ENCODE peak calls at places on chromosome 15, in five cellular contexts. B is T-helper 9 cell, V is occipital lobe, M is fibroblast of lung, W is fibroblast of the aortic adventitia. K is an unnamed sample.

GRCh38 chr15:73367624-73368300 is 996 bp downstream of the HCN4 start:
- DNase-seq in B (no peak), M (no peak), V (no peak), W (no peak), K (no peak)

GRCh38 chr15:88023956-88024355 is 232.6 kb downstream of the NTRK3 start:
- DNase-seq in B (no peak), W (no peak), V (no peak), M (peak; percentile 7), K (peak; percentile 11)

GRCh38 chr15:76903251-76903681 is 1.9 kb downstream of the SCAPER start:
- DNase-seq in W (peak; percentile 40), B (no peak), V (no peak), M (peak; percentile 59), K (peak; percentile 20)

GRCh38 chr15:99564221-99565030 is 1.4 kb upstream of the MEF2A start:
- DNase-seq in M (peak; percentile 78), W (peak; percentile 61), B (no peak), V (peak; percentile 42), K (peak; percentile 47)

GRCh38 chr15:38991126-38991525 is 426.5 kb upstream of the RASGRP1 start:
- DNase-seq in W (peak; percentile 84), V (no peak), B (no peak), M (peak; percentile 55), K (no peak)

GRCh38 chr15:38864827-38865604 is 300.4 kb upstream of the RASGRP1 start:
- DNase-seq in M (peak; percentile 78), W (peak; percentile 99), B (no peak), V (no peak), K (no peak)

GRCh38 chr15:81481326-81481725 is 107.3 kb upstream of the TMC3 start:
- DNase-seq in V (no peak), M (no peak), B (no peak), W (no peak), K (no peak)

GRCh38 chr15:76340802-76341365 is 4.3 kb downstream of the ISL2 start:
- DNase-seq in B (no peak), W (no peak), M (no peak), V (no peak), K (peak; percentile 27)

GRCh38 chr15:66848116-66848515 is 146.1 kb downstream of the SMAD6 start:
- DNase-seq in W (no peak), B (no peak), M (no peak), V (no peak), K (no peak)

K was measured in NCI-H1092 treated with DMSO at 0.1 percent for 48 hours.